ENCODE peak calls at places on chromosomes 6 and 20, in six cellular contexts. J is lower leg skin, R is mucosa of descending colon, T is fibroblast of the aortic adventitia, F is HCT116, A is heart right ventricle. D is an unnamed sample.

GRCh38 chr6:74170118-74170517 is 474.1 kb downstream of the CD109 start:
- DNase-seq in A (no peak), F (no peak), J (no peak), T (peak), R (no peak), D (no peak)

GRCh38 chr20:37897008-37897548 is 5.8 kb upstream of the VSTM2L start:
- DNase-seq in F (no peak), J (no peak), A (no peak), R (no peak), T (peak), D (no peak)

GRCh38 chr6:2863901-2864300 is 22.2 kb upstream of the SERPINB1 start:
- DNase-seq in A (no peak), J (no peak), T (no peak), R (no peak), F (no peak), D (no peak)

GRCh38 chr6:9507136-9507895 is 907.6 kb downstream of the TFAP2A start:
- DNase-seq in R (no peak), A (no peak), T (no peak), F (no peak), J (no peak), D (no peak)

GRCh38 chr20:20820780-20821495 is 108.5 kb upstream of the RALGAPA2 start:
- DNase-seq in R (no peak), A (no peak), J (no peak), F (no peak), T (no peak), D (no peak)

GRCh38 chr20:35823937-35824336 is 52.1 kb downstream of the PHF20 start:
- DNase-seq in R (no peak), J (no peak), F (no peak), A (no peak), T (no peak), D (no peak)

GRCh38 chr20:16821211-16822089 is 73.3 kb downstream of the OTOR start:
- DNase-seq in F (peak), T (peak), R (no peak), J (no peak), A (no peak), D (no peak)

GRCh38 chr6:75266716-75267291 is 17.8 kb downstream of the TMEM30A start:
- DNase-seq in A (no peak), T (peak), J (no peak), R (no peak), F (no peak), D (no peak)

GRCh38 chr6:87870606-87871005 is 168.6 kb upstream of the AKIRIN2 start:
- DNase-seq in T (peak), A (no peak), J (no peak), F (no peak), R (no peak), D (no peak)

GRCh38 chr6:112234596-112234995 is 19.8 kb downstream of the LAMA4 start:
- DNase-seq in T (peak), R (no peak), J (no peak), F (no peak), A (no peak), D (no peak)

GRCh38 chr6:109202409-109203264 is 107.3 kb downstream of the CEP57L1 start:
- DNase-seq in A (no peak), T (no peak), R (no peak), F (no peak), J (no peak), D (no peak)

GRCh38 chr20:54284928-54285704 is 77.2 kb downstream of the PFDN4 start:
- DNase-seq in J (no peak), T (no peak), F (peak), R (no peak), A (no peak), D (no peak)

GRCh38 chr20:32336918-32337347 is 21.2 kb upstream of the ASXL1 start:
- DNase-seq in A (no peak), T (peak), J (no peak), R (no peak), F (no peak), D (no peak)

GRCh38 chr6:157240059-157240959 is 83.0 kb downstream of the TMEM242 start:
- DNase-seq in F (no peak), J (peak), A (no peak), R (peak), T (peak), D (no peak)

GRCh38 chr6:143299253-143300166 is 151.0 kb downstream of the ADAT2 start:
- DNase-seq in F (no peak), R (no peak), J (no peak), T (no peak), A (no peak), D (peak)

GRCh38 chr20:43541214-43541613 is 17.6 kb upstream of the SGK2 start:
- DNase-seq in F (no peak), R (no peak), T (peak), J (no peak), A (no peak), D (no peak)

GRCh38 chr6:81911446-81911845 is 159.0 kb upstream of the TENT5A start:
- DNase-seq in J (no peak), T (no peak), F (no peak), R (no peak), A (no peak), D (no peak)

GRCh38 chr20:20452254-20452676 is 84.4 kb downstream of the INSM1 start:
- DNase-seq in F (no peak), T (peak), R (peak), J (peak), A (peak), D (peak)

GRCh38 chr6:26122402-26122792 is 35.2 kb downstream of the HFE start:
- DNase-seq in F (no peak), A (no peak), T (no peak), R (no peak), J (no peak), D (no peak)

GRCh38 chr6:169172435-169172834 is 81.2 kb downstream of the THBS2 start:
- DNase-seq in T (peak), A (no peak), J (no peak), R (no peak), F (peak), D (no peak)

GRCh38 chr6:8707956-8708772 is 272.8 kb upstream of the SLC35B3 start:
- DNase-seq in F (peak), A (no peak), R (no peak), T (no peak), J (peak), D (no peak)

GRCh38 chr20:5170341-5170740 is 43.5 kb downstream of the CDS2 start:
- DNase-seq in T (no peak), F (no peak), A (no peak), J (no peak), R (no peak), D (no peak)

GRCh38 chr6:72031471-72031870 is 145.1 kb downstream of the RIMS1 start:
- DNase-seq in J (no peak), R (no peak), A (no peak), T (no peak), F (no peak), D (no peak)

GRCh38 chr6:47478233-47479155 is 905 bp downstream of the CD2AP start:
- DNase-seq in F (no peak), J (no peak), T (peak), R (no peak), A (no peak), D (no peak)

GRCh38 chr6:169620171-169621125 is 81.4 kb downstream of the WDR27 start:
- DNase-seq in T (peak), F (no peak), R (no peak), J (no peak), A (no peak), D (no peak)

GRCh38 chr20:51334609-51335008 is 207.9 kb downstream of the NFATC2 start:
- DNase-seq in J (no peak), T (no peak), F (no peak), R (no peak), A (no peak), D (no peak)

GRCh38 chr6:125904871-125905270 is 51.7 kb upstream of the HINT3 start:
- DNase-seq in T (peak), A (no peak), F (no peak), J (no peak), R (no peak), D (no peak)

GRCh38 chr6:147287869-147288271 is 83.7 kb downstream of the STXBP5 start:
- DNase-seq in J (no peak), T (peak), F (peak), A (no peak), R (no peak), D (no peak)

GRCh38 chr6:72661408-72661807 is 39.5 kb downstream of the KCNQ5 start:
- DNase-seq in R (no peak), J (no peak), F (no peak), A (no peak), T (no peak), D (no peak)

GRCh38 chr20:45390931-45391330 is 12.8 kb upstream of the TP53TG5 start:
- DNase-seq in A (no peak), T (no peak), J (no peak), R (no peak), F (no peak), D (no peak)

GRCh38 chr20:18541741-18542140 is 25.5 kb upstream of the SMIM26 start:
- DNase-seq in A (no peak), F (no peak), R (no peak), J (no peak), T (no peak), D (no peak)

GRCh38 chr6:131629656-131630055 is 1.6 kb upstream of the MED23 start:
- DNase-seq in F (no peak), R (no peak), A (no peak), T (no peak), J (peak), D (no peak)

GRCh38 chr6:38233161-38233791 is 406.5 kb downstream of the BTBD9 start:
- DNase-seq in T (peak), R (no peak), J (no peak), A (no peak), F (no peak), D (no peak)

DNA sequence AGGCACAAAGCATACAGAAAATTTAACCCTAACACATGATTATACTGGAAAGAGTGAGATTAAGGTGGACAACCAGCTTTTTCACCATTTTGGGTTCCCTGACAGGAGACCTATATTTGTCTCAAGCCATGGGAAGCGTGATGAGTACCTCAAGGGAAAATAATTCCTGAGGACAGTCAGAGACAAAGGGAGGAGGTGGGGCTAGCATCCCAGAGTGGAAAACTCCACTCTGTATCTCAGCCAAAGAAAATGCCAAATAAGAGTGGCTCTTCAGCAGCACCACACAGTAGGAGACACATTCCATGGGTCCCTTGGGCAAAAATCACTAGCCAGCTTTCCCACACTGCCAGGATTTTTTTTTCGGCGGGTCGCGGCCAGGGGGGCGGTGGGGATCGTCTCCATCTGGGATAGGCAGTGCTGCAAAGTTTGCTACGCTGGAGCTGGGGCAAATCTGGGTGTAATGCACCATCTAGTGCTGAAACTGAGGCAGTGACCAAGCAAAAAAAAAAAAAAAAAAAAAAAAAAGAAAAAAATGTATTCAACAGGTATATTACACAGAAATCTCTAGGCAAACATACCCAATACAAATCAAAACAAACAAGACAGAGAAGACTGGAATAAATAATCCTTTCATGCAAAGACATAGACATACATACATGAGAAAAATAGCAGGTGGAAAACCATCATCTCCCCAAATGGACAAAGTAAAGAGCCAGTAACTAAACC is 77.3 kb upstream of the SLC35F1 start:
- DNase-seq in T (peak), J (no peak), F (peak), R (no peak), A (no peak), D (no peak)
- TF ChIP-seq CTCF in T (peak), J (no peak), F (peak), R (no peak), A (peak), D (peak)

DNA sequence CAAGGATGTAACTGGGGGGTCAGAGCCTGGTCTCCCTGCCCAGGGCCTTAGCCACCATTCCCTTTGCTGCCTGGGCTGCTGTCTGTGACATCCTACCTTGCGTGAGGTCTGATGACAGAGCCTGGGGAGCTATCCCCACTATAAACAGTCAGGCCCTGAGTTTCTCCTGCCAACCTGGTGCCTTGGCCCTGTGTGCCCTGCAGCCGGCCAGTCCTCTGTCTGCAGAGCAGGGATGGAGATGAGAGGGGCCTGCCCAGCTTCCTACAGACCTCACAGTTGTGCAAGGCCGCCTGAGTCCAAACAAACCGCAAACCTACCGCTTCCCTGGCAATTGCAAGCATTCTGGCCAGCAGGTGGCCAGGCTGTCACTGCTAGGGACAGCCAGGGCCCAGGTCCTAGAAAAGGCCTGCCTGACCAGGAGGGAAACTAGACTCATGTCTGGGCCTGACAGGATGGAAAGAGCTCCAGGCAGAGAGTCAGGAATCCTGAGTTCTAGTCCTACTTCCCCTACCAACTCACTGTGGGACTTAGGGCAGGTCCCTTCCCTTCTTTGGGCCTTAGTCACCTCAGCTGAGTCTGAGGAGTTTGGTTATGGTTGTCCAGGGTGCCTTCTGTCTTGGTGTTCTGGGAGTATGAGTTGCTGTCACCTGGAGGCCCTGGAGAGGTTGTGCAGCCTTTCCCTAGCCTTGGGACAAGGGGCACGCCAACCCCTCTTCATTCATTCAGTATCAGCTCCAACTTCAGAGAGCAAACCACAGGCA is 86.2 kb downstream of the VEGFA start:
- DNase-seq in T (no peak), F (peak), A (no peak), R (no peak), J (no peak), D (no peak)
- TF ChIP-seq CTCF in T (peak), F (peak), A (peak), R (no peak), J (no peak), D (peak)

GRCh38 chr6:30495993-30496392 is 6.7 kb downstream of the HLA-E start:
- DNase-seq in F (no peak), R (no peak), T (no peak), J (no peak), A (no peak), D (no peak)

GRCh38 chr6:30490031-30490876 is 945 bp downstream of the HLA-E start:
- DNase-seq in T (peak), J (peak), A (peak), F (no peak), R (peak), D (no peak)

GRCh38 chr6:30491963-30492616 is 2.8 kb downstream of the HLA-E start:
- DNase-seq in J (no peak), R (no peak), T (no peak), F (no peak), A (no peak), D (no peak)

GRCh38 chr6:30494275-30494990 is 5.1 kb downstream of the HLA-E start:
- DNase-seq in R (no peak), F (no peak), A (no peak), J (no peak), T (no peak), D (no peak)

DNA sequence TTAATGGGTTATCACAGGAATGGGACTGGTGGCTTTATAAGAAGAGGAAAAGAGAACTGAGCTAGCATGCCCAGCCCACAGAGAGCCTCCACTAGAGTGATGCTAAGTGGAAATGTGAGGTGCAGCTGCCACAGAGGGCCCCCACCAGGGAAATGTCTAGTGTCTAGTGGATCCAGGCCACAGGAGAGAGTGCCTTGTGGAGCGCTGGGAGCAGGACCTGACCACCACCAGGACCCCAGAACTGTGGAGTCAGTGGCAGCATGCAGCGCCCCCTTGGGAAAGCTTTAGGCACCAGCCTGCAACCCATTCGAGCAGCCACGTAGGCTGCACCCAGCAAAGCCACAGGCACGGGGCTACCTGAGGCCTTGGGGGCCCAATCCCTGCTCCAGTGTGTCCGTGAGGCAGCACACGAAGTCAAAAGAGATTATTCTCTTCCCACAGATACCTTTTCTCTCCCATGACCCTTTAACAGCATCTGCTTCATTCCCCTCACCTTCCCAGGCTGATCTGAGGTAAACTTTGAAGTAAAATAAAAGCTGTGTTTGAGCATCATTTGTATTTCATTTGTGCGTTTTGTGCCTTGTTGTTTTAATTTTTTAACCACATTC is 4.4 kb downstream of the HLA-E start:
- DNase-seq in J (no peak), A (no peak), T (no peak), R (no peak), F (no peak), D (no peak)
- TF ChIP-seq CTCF in J (no peak), A (no peak), T (peak), R (no peak), F (peak), D (peak)

GRCh38 chr6:871503-871902 is 178.6 kb upstream of the EXOC2 start:
- DNase-seq in A (no peak), T (no peak), R (no peak), J (no peak), F (no peak), D (no peak)
- TF ChIP-seq CTCF in A (no peak), T (no peak), R (no peak), J (no peak), F (no peak), D (no peak)

DNA sequence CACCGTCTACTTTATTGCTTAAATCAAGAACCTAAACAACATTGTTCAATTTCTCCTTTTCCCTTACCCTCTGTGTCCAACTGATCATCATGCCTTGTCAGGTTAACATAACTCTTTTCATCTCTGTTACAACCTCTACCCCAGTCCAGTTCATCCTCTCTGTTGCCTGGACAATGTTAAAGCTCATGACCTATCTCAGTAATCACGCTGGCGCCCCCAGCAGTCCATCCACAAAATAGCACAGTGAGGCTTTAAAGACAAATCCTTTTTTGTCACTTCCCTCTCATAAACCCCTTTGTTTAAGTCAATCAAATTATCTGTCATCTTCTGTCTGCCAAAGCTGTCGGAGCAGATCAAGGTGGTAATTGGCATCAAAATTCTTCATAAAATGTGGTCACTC is 140.1 kb downstream of the QKI start:
- DNase-seq in F (no peak), R (no peak), T (peak), J (no peak), A (no peak), D (no peak)
- TF ChIP-seq CTCF in F (peak), R (peak), T (peak), J (no peak), A (peak), D (peak)

GRCh38 chr20:24611360-24612140 is 142.1 kb downstream of the SYNDIG1 start:
- DNase-seq in T (no peak), R (no peak), A (no peak), J (no peak), F (no peak), D (no peak)

GRCh38 chr20:24607402-24607801 is 138.0 kb downstream of the SYNDIG1 start:
- DNase-seq in R (no peak), J (no peak), T (no peak), A (no peak), F (no peak), D (no peak)

GRCh38 chr20:24610341-24611115 is 141.1 kb downstream of the SYNDIG1 start:
- DNase-seq in A (no peak), F (no peak), R (no peak), T (no peak), J (no peak), D (no peak)

GRCh38 chr20:24609757-24610156 is 140.3 kb downstream of the SYNDIG1 start:
- DNase-seq in R (no peak), J (no peak), F (no peak), A (no peak), T (no peak), D (no peak)

DNA sequence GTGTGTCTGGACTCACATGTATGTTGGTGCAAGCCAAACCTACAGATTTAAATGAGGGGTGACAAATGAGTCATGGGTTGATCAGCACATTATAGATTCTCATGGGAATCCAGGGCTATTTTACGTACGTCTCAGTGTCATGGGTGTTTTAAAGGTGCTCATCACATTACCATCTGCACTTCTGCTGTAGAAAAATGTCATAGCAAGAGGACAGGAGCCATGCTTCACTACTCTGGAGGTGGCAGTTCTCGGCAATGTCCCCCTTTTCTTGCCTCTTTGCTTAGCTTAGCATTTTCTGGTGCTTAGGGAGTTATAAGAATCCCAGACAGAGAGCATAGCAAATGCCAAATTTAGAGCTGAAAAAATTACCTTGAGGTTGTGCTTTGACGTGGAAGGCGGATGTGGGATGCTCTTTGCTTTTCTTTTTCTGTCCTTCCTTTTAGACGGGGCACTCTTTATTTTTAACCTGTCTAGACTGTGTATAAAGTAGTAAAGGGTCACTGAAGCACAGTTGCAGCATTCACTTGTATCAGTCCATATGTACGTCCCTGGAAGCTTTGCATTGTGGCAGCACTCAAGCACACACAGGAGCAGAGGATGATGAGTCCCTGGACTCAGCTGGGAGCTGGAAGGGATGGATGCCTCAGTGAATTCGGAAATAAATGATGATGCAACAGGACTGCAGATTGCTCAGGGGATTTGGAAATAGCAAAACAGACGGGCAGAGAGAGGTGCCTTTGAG is 139.7 kb downstream of the SYNDIG1 start:
- DNase-seq in A (no peak), R (no peak), T (peak), F (no peak), J (no peak), D (peak)
- TF ChIP-seq CTCF in A (no peak), R (no peak), T (no peak), F (no peak), J (no peak), D (no peak)